ENCODE peak calls at places on chromosome 22, in five cellular contexts. O is brain microvascular endothelial cell, K is SK-N-SH, U is fibroblast of lung, G is psoas muscle. T is an unnamed sample. For H3K27me3, the result is how much of the 10 kb centered on the place peaks cover.

GRCh38 chr22:40749829-40750228 is 69.3 kb downstream of the SLC25A17 start:
- DNase-seq in O (no peak), K (no peak), U (no peak), G (no peak), T (no peak)

GRCh38 chr22:26563022-26563421 is 26.9 kb downstream of the TPST2 start:
- DNase-seq in O (no peak), K (no peak), U (no peak), G (no peak), T (no peak)

GRCh38 chr22:28181332-28181731 is 262.3 kb upstream of the PITPNB start:
- DNase-seq in O (no peak), K (no peak), U (no peak), G (no peak), T (no peak)

GRCh38 chr22:42326301-42326700 is 55.8 kb upstream of the TCF20 start:
- DNase-seq in O (no peak), K (no peak), U (no peak), G (no peak), T (no peak)

GRCh38 chr22:40743740-40744139 is 64.5 kb downstream of the MCHR1 start:
- DNase-seq in O (no peak), K (no peak), U (no peak), G (no peak), T (no peak)

GRCh38 chr22:30665786-30666185 is 1.9 kb downstream of the DUSP18 start:
- DNase-seq in O (no peak), K (no peak), U (no peak), G (no peak), T (no peak)

GRCh38 chr22:17164392-17165024 is 5.4 kb upstream of the HDHD5 start:
- DNase-seq in O (no peak), K (peak), U (no peak), G (no peak), T (no peak)

GRCh38 chr22:36940676-36941075 is 27.2 kb downstream of the CSF2RB start:
- DNase-seq in O (no peak), K (no peak), U (no peak), G (no peak), T (no peak)

GRCh38 chr22:25741692-25742626 is at the start of gene MYO18B:
- DNase-seq in O (no peak), K (no peak), U (no peak), G (peak), T (peak)

GRCh38 chr22:29883045-29883830 is at the start of gene MTMR3:
- DNase-seq in O (peak), K (peak), U (peak), G (peak), T (peak)

GRCh38 chr22:42930810-42931420 is 73.8 kb upstream of the ARFGAP3 start:
- DNase-seq in O (peak), K (no peak), U (no peak), G (peak), T (no peak)

GRCh38 chr22:40462195-40462988 is 92.0 kb downstream of the SGSM3 start:
- DNase-seq in O (no peak), K (no peak), U (no peak), G (no peak), T (no peak)

GRCh38 chr22:30435674-30436126 is 10.1 kb downstream of the MTFP1 start:
- DNase-seq in O (no peak), K (no peak), U (no peak), G (peak), T (no peak)

GRCh38 chr22:28802595-28803087 is 2.3 kb upstream of the XBP1 start:
- DNase-seq in O (no peak), K (no peak), U (no peak), G (no peak), T (no peak)

GRCh38 chr22:29071261-29072045 is 1.4 kb upstream of the KREMEN1 start:
- DNase-seq in O (no peak), K (no peak), U (peak), G (no peak), T (no peak)

GRCh38 chr22:31611065-31611760 is 50.8 kb downstream of the PISD start:
- DNase-seq in O (no peak), K (peak), U (peak), G (no peak), T (no peak)

GRCh38 chr22:32940736-32941135 is 117.4 kb downstream of the SYN3 start:
- DNase-seq in O (no peak), K (no peak), U (no peak), G (no peak), T (no peak)

GRCh38 chr22:44278234-44279058 is 34.3 kb downstream of the SHISAL1 start:
- DNase-seq in O (no peak), K (no peak), U (no peak), G (no peak), T (no peak)

GRCh38 chr22:21902296-21903087 is 35.0 kb upstream of the MAPK1 start:
- DNase-seq in O (no peak), K (no peak), U (no peak), G (peak), T (no peak)

GRCh38 chr22:27135582-27135981 is 478.2 kb downstream of the MIAT start:
- DNase-seq in O (peak), K (no peak), U (peak), G (no peak), T (no peak)

GRCh38 chr22:22616636-22617035 is 27.8 kb upstream of the GGTLC2 start:
- DNase-seq in O (no peak), K (no peak), U (no peak), G (no peak), T (no peak)

GRCh38 chr22:29306175-29306829 is at the start of gene GAS2L1:
- DNase-seq in O (peak), K (peak), U (peak), G (peak), T (no peak)

GRCh38 chr22:43625242-43625641 is 186.9 kb downstream of the EFCAB6 start:
- DNase-seq in O (peak), K (no peak), U (no peak), G (no peak), T (no peak)

GRCh38 chr22:23070418-23071162 is at the start of gene GNAZ:
- DNase-seq in O (no peak), K (peak), U (no peak), G (peak), T (no peak)

GRCh38 chr22:28903719-28904118 is 20.3 kb downstream of the ZNRF3 start:
- DNase-seq in O (no peak), K (no peak), U (peak), G (no peak), T (no peak)

GRCh38 chr22:27730649-27731433 is 70.7 kb downstream of the MN1 start:
- DNase-seq in O (no peak), K (no peak), U (no peak), G (no peak), T (no peak)

DNA sequence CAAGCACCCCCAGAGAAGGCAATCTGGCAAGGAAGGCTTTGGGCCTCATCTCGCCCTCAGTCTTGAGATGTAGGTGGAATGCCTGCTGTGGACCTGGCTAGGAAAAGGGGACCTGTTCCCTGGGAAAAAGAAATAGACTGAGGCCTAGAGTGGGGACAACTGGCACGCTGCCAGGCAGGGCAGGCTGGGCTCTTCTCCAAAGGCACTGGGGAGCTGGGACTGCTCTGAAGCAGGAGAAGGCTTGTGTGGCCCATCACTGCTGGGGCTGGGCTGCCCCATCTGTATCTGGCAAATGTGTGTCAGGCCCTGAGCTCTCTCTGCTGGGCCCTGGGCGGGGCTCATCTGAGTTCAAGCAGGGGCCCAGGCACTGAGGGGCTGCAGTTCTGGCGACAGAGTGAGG is 32.9 kb downstream of the ARVCF start:
- DNase-seq in O (no peak), K (no peak), U (no peak), G (peak), T (no peak)
- H3K27ac ChIP-seq in O (no peak), K (peak), U (no peak), G (peak), T (peak)

GRCh38 chr22:35581023-35581413 is 36.1 kb downstream of the MB start:
- DNase-seq in O (no peak), K (no peak), U (no peak), G (no peak), T (no peak)

GRCh38 chr22:35580351-35581022 is 36.6 kb downstream of the MB start:
- DNase-seq in O (no peak), K (no peak), U (no peak), G (peak), T (no peak)

GRCh38 chr22:35577799-35578659 is 37.4 kb downstream of the RASD2 start:
- DNase-seq in O (no peak), K (no peak), U (no peak), G (no peak), T (no peak)

GRCh38 chr22:35576671-35577070 is 36.0 kb downstream of the RASD2 start:
- DNase-seq in O (no peak), K (no peak), U (no peak), G (no peak), T (no peak)

DNA sequence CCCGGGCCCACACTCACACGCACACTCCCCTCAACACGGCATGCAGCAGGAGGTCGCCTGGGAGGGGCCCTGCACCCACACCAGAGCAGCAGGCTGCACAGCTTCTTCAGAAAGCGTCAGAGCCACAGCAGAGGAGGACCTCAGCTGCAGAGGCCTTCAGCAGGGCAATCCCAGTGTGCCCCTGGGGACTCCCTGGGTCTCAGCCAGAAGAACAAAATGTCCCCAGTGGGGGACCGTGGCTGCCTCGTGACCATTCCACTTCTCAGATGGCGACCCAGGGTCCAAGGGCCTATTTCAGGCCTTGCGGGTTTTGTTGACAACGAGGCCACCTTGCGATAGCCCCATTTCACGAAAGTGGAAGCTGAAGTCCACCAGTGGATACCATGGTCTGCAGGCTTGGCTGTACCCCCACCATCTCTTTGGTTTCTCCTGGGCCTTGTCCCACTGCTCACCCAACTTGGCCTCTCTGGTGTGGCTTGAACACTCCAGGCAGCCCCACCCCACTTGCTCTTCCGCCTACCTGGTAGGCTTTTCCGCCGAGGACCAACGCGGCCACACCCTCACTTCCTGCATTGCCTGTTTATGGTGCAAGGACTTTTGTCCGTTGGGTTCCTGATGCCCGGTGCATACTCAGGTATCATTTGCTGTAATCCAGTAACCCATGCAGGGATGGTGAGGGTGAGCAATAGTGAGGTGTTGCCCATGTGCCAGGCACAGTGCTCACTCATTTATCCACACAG is 38.1 kb downstream of the MB start:
- DNase-seq in O (no peak), K (no peak), U (no peak), G (no peak), T (no peak)
- H3K27me3 ChIP-seq in O (under half), K (under half), U (under half), G (under half), T (under half)

GRCh38 chr22:46262449-46263207 is 515 bp downstream of the PKDREJ start:
- DNase-seq in O (peak), K (no peak), U (peak), G (peak), T (no peak)
- H3K4me3 ChIP-seq in O (no peak), K (no peak), U (no peak), G (peak), T (peak)

DNA sequence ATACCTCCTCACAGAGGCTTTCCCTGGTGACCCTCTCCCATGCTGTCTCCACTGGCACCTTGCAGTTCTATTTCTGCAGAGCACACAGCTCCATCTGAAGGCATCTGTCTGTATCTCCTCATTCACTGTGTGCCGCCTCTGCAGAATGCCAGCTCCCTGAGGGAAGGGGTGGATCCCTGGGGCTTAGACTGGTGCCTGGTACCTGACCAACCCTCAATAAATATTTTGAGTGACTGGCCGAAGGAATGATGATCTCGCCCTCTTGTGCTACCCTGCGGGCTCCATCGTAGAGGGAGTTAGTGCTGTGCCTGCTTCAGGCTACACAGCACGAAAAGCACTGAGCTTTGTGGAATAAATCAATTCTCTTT is 1.6 kb downstream of the CBX7 start:
- DNase-seq in O (no peak), K (no peak), U (no peak), G (no peak), T (no peak)
- H3K27ac ChIP-seq in O (no peak), K (no peak), U (no peak), G (peak), T (peak)

DNA sequence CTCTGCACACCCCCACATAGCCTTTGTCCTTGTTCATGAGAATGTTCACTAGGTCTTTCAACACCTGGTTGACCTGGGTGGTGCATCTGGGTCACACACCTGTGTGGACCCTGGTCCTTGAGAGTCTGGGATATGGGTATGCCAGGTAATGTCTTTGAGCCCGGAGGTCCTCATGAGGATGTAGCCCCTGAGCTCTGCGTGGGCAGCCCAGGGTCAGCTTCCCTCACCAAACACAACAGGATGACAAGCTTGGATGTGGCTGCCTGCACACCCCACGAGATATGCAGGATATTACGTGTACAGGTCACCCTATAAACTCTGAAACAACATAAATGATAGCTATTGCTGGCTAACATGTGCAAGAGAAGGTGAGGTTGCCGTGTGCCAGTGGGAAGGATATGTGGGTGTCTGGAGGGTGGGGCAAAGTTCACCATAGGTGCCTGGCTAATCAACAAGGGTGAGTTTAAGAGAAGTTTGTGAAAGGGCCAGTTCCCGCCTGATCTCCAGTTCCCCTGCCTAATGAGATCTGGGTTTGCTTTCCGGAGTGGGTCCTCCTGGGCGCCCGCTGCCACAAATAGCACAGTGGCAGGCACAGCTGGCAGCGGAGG is 1.3 kb upstream of the PPARA start:
- DNase-seq in O (no peak), K (no peak), U (no peak), G (no peak), T (no peak)
- H3K27me3 ChIP-seq in O (under half), K (under half), U (under half), G (under half), T (under half)

GRCh38 chr22:50292643-50293440 is 14.6 kb downstream of the PLXNB2 start:
- DNase-seq in O (no peak), K (no peak), U (no peak), G (no peak), T (no peak)
- H3K4me3 ChIP-seq in O (peak), K (peak), U (peak), G (peak), T (peak)